ENCODE peak calls at places on chromosomes 5 and 9, in six cellular contexts. P, T, Q, V, L and R are unnamed samples.

GRCh38 chr9:35476596-35476995 is 13.3 kb upstream of the RUSC2 start:
- DNase-seq in T (no peak), Q (no peak), L (no peak), V (no peak), P (no peak), R (no peak)

GRCh38 chr5:96995419-96995818 is 59.5 kb downstream of the LNPEP start:
- DNase-seq in L (no peak), V (no peak), T (no peak), P (no peak), Q (no peak), R (no peak)

GRCh38 chr9:132973713-132974112 is 4.8 kb upstream of the GFI1B start:
- DNase-seq in T (peak), L (no peak), P (peak), Q (peak), V (peak), R (peak)

GRCh38 chr9:71036501-71036900 is 84.9 kb downstream of the TRPM3 start:
- DNase-seq in V (peak), L (peak), T (peak), Q (no peak), P (no peak), R (no peak)

GRCh38 chr9:134165357-134166315 is 1.3 kb upstream of the RNU6ATAC start:
- DNase-seq in T (peak), L (no peak), V (peak), P (peak), Q (peak), R (peak)

GRCh38 chr9:133116346-133117231 is 4.5 kb downstream of the RALGDS start:
- DNase-seq in L (no peak), Q (no peak), P (no peak), T (no peak), V (no peak), R (no peak)

GRCh38 chr9:123400926-123401503 is 45.0 kb downstream of the CRB2 start:
- DNase-seq in P (no peak), L (no peak), V (peak), Q (no peak), T (no peak), R (no peak)

GRCh38 chr9:90846770-90847419 is 45.3 kb downstream of the SYK start:
- DNase-seq in Q (no peak), T (no peak), V (no peak), L (no peak), P (no peak), R (no peak)

GRCh38 chr5:134506054-134507039 is 19.1 kb upstream of the JADE2 start:
- DNase-seq in L (no peak), V (peak), Q (peak), T (no peak), P (no peak), R (no peak)

DNA sequence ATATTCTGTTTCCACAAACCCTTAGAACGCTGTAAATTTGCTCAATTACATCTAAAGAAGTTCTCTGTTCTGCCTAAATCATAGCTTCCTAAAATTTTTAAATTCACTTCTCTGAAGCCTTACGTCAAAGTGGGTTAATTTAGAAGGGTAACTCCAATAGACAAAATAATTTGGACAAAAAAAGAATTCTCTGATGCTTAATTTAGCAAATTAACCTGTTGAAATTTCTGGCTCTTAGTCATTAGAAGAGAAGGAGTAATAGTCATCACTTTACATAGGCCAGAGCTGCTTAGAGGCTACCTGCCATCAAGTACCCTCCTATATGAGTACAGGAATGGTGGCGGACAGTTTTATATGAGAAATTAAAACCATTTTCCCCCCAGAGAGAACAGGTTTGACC is 3.8 kb downstream of the ELL2 start:
- DNase-seq in V (no peak), Q (no peak), P (peak), L (no peak), T (no peak), R (no peak)
- H3K4me3 ChIP-seq in V (peak), Q (no peak), P (peak), L (peak), T (peak), R (no peak)

DNA sequence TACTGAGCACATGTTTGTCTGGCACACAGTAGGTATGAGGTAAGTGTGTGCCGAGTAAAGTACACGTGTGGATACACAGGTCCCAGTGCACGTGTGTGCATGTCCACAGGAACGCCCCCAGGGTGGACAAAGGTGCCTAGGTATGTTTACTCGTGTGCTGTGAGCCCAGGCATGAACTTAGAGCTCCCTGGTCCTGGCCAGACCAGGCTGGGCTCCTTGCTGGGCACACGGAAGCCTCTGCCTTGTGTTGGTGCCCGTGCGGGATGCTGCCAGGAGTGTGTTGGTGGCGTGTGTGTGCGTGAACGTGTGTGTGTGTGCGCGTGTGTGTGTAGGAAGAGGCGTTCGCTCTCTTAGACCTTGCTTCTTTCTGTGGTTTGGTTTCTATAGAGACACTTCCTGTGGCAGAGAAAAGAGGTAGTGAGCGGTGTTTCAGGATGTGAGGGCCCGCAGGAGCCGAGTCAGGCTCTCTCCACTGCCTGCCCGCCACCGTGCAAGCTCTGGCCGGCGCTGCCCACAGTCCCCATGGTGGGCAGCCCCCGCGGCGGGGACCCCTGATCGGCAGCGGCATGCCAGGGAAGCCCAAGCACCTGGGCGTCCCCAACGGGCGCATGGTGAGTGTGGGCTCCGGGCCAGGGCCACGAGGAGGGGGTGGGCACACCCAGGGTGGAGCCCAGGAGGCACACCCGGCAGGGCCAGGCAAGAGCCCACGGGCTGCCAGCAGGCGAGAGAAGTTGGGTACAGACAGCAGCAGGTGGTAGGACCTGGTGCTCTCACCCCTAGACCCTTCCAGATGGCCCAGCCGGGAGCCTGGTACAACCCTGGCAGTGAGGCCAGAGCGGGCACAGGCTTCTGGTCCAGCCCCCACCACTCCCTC is at the start of gene RGS14:
- DNase-seq in Q (no peak), T (peak), P (peak), V (no peak), L (peak), R (peak)
- H3K4me3 ChIP-seq in Q (no peak), T (no peak), P (peak), V (no peak), L (no peak), R (peak)

GRCh38 chr9:37028425-37029031 is 5.5 kb downstream of the PAX5 start:
- DNase-seq in V (no peak), L (no peak), P (peak), T (no peak), Q (no peak), R (no peak)

GRCh38 chr9:37026085-37026935 is 7.8 kb downstream of the PAX5 start:
- DNase-seq in V (no peak), Q (no peak), L (no peak), P (peak), T (no peak), R (no peak)

GRCh38 chr9:37026936-37027581 is 7.0 kb downstream of the PAX5 start:
- DNase-seq in Q (no peak), T (no peak), V (no peak), L (no peak), P (peak), R (no peak)

GRCh38 chr9:37029304-37029775 is 4.7 kb downstream of the PAX5 start:
- DNase-seq in V (no peak), L (no peak), T (no peak), P (peak), Q (no peak), R (no peak)

DNA sequence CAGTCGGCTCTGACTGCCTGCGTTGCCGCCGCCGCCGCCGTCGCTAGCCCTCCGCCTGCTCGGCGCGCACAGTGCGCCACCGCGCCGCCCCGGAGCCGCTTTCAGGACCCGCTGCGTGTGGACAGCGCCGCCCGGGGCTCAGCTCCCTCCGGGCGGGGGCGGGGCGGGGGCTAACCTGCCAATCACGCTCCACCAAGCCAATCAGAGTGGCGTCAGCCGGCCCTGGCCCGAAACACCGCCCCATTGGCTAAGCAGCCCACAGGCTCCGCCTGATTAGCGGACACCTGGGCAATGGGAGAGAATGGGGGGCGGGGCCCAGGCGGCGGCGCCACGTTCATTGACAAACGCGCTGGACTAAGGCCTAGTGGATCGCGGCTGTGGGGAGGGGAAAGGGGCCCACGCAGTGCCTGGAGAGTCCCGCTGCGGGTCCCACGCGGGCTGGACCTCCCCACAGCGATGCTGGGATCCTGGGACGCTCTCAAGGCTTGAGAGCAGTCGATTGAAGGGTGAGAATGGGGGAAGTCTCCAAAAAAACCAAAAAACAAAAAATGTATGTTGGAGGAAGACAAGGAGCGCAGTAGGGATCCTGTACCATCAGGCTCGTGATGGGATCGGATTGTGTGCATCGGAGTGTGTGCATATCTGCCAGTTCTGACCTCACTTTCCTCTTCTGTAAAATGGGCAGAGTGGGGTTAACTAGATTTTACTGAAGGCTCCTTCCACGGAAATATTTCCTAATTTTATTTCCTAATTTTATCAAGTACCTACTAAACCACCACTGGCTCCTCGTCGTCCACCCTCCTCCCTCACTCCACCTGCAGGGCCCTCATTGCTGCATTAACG is 6.3 kb downstream of the PAX5 start:
- DNase-seq in L (peak), Q (peak), P (peak), V (peak), T (peak), R (peak)
- H3K4me3 ChIP-seq in L (peak), Q (peak), P (peak), V (no peak), T (no peak), R (peak)

GRCh38 chr5:157858527-157859226 is at the start of gene CLINT1:
- DNase-seq in T (peak), P (peak), V (peak), Q (peak), L (peak), R (peak)
- H3K4me3 ChIP-seq in T (peak), P (peak), V (peak), Q (peak), L (peak), R (peak)

DNA sequence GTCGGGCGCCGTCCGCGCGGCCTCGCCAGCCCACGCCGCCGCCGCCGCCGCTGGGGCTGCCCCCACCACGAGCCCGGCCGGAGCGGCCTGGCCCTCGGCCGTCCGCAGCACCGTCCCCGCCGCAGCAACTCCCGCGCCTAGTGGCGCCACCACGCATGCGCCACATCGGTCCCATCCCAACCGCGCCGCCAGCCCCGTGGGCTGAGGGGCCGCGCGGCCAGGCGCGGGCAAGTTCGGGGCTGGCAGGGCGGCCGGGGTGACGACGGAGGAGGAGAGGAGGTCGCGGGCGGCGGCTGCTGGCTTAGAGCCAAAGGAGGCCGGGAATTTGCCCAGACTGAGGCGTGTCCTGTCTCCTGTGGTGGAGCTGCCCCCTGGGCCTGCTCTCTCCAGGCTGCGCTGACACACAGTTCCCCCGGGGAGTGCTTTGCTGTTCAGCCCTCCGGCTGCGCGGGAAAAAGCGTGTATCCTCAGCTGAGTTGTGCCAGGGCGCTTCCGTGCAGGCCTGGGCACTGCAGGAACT is at the start of gene TUSC1:
- DNase-seq in Q (peak), T (peak), P (no peak), V (peak), L (peak), R (no peak)
- H3K4me3 ChIP-seq in Q (peak), T (peak), P (no peak), V (peak), L (peak), R (no peak)

GRCh38 chr5:136191304-136192014 is 1.5 kb downstream of the SMIM32 start:
- DNase-seq in P (no peak), L (peak), Q (no peak), T (peak), V (peak), R (no peak)
- H3K4me3 ChIP-seq in P (no peak), L (peak), Q (no peak), T (peak), V (no peak), R (no peak)

GRCh38 chr9:108478431-108478837 is 377.4 kb downstream of the ACTL7B start:
- DNase-seq in L (peak), P (peak), V (peak), T (peak), Q (peak), R (no peak)
- H3K4me3 ChIP-seq in L (peak), P (no peak), V (peak), T (no peak), Q (peak), R (no peak)

GRCh38 chr5:136058031-136058971 is 29.5 kb downstream of the TGFBI start:
- DNase-seq in T (peak), P (no peak), V (peak), Q (peak), L (peak), R (no peak)

GRCh38 chr5:136061630-136062381 is 33.0 kb downstream of the TGFBI start:
- DNase-seq in T (no peak), Q (no peak), P (no peak), V (no peak), L (no peak), R (no peak)

GRCh38 chr5:136062563-136063274 is 33.9 kb downstream of the TGFBI start:
- DNase-seq in L (no peak), V (peak), T (peak), P (peak), Q (peak), R (peak)

GRCh38 chr5:136058972-136059354 is 30.2 kb downstream of the TGFBI start:
- DNase-seq in P (no peak), T (no peak), L (no peak), Q (no peak), V (no peak), R (no peak)

GRCh38 chr5:136060963-136061362 is 32.2 kb downstream of the TGFBI start:
- DNase-seq in L (no peak), P (no peak), V (no peak), Q (no peak), T (no peak), R (no peak)
- H3K4me3 ChIP-seq in L (no peak), P (no peak), V (no peak), Q (no peak), T (no peak), R (no peak)

GRCh38 chr5:38848637-38849036 is 2.8 kb downstream of the OSMR start:
- DNase-seq in L (no peak), P (no peak), T (no peak), Q (no peak), V (no peak), R (no peak)
- H3K4me3 ChIP-seq in L (no peak), P (no peak), T (peak), Q (peak), V (peak), R (no peak)